ENCODE peak calls at places on chromosomes 6 and 20, in eight cellular contexts. Y is tibial nerve, U is esophagus muscularis mucosa, N is transverse colon, P is SK-N-SH, M is K562, T is stomach, I is GM12878. B is an unnamed sample. For H3K4me1, the result is how much of the 10 kb centered on the place peaks cover.

GRCh38 chr20:35695245-35695749 is 3.9 kb downstream of the NFS1 start:
- DNase-seq in M (no peak), N (no peak), T (peak), I (no peak), Y (no peak), P (no peak), U (peak), B (no peak)

GRCh38 chr6:142802124-142802523 is 142.9 kb downstream of the HIVEP2 start:
- DNase-seq in Y (no peak), T (no peak), I (no peak), M (no peak), N (no peak), P (no peak), U (no peak), B (no peak)

GRCh38 chr20:19964289-19965263 is 52.6 kb upstream of the NAA20 start:
- DNase-seq in Y (peak), N (peak), U (no peak), P (no peak), T (peak), I (no peak), M (no peak), B (peak)

GRCh38 chr6:34246563-34247391 is 2.0 kb downstream of the SMIM29 start:
- DNase-seq in M (peak), T (no peak), N (no peak), I (no peak), U (no peak), P (peak), Y (no peak), B (peak)

GRCh38 chr6:22906091-22906549 is 336.8 kb downstream of the HDGFL1 start:
- DNase-seq in T (no peak), I (no peak), P (no peak), U (no peak), Y (no peak), M (no peak), N (no peak), B (no peak)

GRCh38 chr20:42255820-42256219 is 637.6 kb upstream of the CHD6 start:
- DNase-seq in U (no peak), P (no peak), I (no peak), M (no peak), Y (no peak), N (no peak), T (no peak), B (no peak)

GRCh38 chr6:28490191-28490890 is 25.3 kb downstream of the GPX6 start:
- DNase-seq in M (peak), T (no peak), I (no peak), N (no peak), Y (no peak), P (peak), U (peak), B (no peak)

GRCh38 chr6:140956567-140957306 is 1176.0 kb upstream of the GJE1 start:
- DNase-seq in P (no peak), N (no peak), T (no peak), M (no peak), I (no peak), U (no peak), Y (no peak), B (no peak)

GRCh38 chr6:157741889-157742615 is 81.0 kb upstream of the SNX9 start:
- DNase-seq in U (no peak), P (no peak), T (no peak), I (no peak), M (no peak), N (no peak), Y (no peak), B (peak)

GRCh38 chr6:6008648-6009421 is 2.1 kb upstream of the NRN1 start:
- DNase-seq in N (peak), I (peak), U (no peak), M (peak), T (peak), Y (peak), P (peak), B (peak)

GRCh38 chr6:170208171-170208601 is 82.7 kb downstream of the DLL1 start:
- DNase-seq in M (no peak), Y (peak), U (peak), P (peak), I (no peak), N (no peak), T (peak), B (no peak)

GRCh38 chr20:19867074-19867473 is 109.0 kb downstream of the RIN2 start:
- DNase-seq in Y (no peak), M (no peak), I (no peak), N (no peak), U (no peak), P (no peak), T (no peak), B (no peak)

GRCh38 chr20:52539891-52540290 is 348.3 kb upstream of the ZFP64 start:
- DNase-seq in P (no peak), N (peak), I (no peak), U (no peak), Y (no peak), T (no peak), M (peak), B (no peak)

GRCh38 chr6:85747093-85747492 is 104.4 kb upstream of the SYNCRIP start:
- DNase-seq in N (no peak), P (no peak), U (no peak), T (no peak), I (no peak), Y (no peak), M (no peak), B (no peak)

GRCh38 chr6:158021376-158021775 is 39.7 kb downstream of the SYNJ2 start:
- DNase-seq in U (no peak), T (no peak), I (no peak), Y (no peak), N (no peak), M (no peak), P (no peak), B (no peak)

GRCh38 chr6:38853236-38853635 is 138.1 kb downstream of the DNAH8 start:
- DNase-seq in Y (no peak), N (no peak), M (no peak), P (no peak), U (no peak), T (no peak), I (no peak), B (no peak)

GRCh38 chr6:40328988-40329545 is 258.1 kb downstream of the LRFN2 start:
- DNase-seq in U (no peak), I (no peak), T (no peak), M (no peak), Y (no peak), N (no peak), P (no peak), B (no peak)

GRCh38 chr6:156395276-156395675 is 381.9 kb upstream of the ARID1B start:
- DNase-seq in Y (no peak), U (peak), I (peak), M (no peak), P (no peak), N (peak), T (peak), B (no peak)

GRCh38 chr20:34268851-34269668 is 27.8 kb downstream of the ASIP start:
- DNase-seq in P (no peak), N (peak), U (no peak), M (no peak), I (no peak), Y (no peak), T (peak), B (peak)

DNA sequence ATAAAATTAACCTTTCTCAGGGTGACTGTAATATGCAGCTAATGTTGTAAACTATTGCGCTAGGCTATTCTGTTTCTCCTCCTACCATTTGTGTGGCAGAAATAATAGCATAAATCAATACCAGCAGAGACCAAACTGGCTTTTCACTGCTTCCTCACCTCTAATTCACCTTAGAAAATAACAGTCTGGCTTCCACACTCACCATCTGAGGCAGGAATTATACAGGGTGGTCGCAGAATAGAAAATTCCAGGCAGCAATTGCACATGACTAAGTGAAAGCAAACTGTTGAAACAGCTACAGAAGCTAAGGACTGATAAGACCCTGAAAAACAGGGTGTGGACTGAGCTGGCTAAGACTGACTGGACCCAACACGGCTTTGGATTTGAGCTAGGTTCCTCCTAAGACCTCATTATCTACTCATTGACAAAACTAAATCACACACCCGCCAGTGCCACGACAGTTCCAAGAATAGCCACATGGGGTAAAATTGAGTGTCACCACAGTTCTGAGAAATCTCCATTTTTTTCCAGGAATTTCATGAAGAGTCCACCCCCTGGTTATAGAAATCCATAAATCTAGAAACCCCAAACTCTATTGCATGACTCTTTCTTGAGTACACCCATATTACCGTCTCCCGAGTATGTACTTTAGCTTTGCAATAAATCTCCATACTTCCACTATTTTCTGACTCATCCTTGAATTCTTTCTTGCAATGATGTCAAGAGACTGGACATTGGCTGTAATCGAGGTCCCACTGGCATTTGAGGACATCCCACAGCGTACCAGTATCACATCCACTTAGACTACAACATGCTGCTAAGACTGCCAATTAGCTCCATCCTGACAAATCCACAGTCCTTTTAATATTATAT is 60.9 kb upstream of the KCNQ5 start:
- DNase-seq in P (peak), U (no peak), I (no peak), T (no peak), N (no peak), M (peak), Y (no peak), B (no peak)
- TF ChIP-seq EP300 in P (no peak), U (no peak), I (no peak), T (no peak), N (no peak), M (peak), Y (no peak), B (no peak)

GRCh38 chr20:16699287-16699686 is 30.5 kb upstream of the SNRPB2 start:
- DNase-seq in T (no peak), M (no peak), U (no peak), I (no peak), P (peak), N (no peak), Y (no peak), B (no peak)

GRCh38 chr20:16703570-16703969 is 26.3 kb upstream of the SNRPB2 start:
- DNase-seq in P (no peak), U (no peak), Y (no peak), T (no peak), I (no peak), M (no peak), N (no peak), B (no peak)

GRCh38 chr20:16695633-16696032 is 34.2 kb upstream of the SNRPB2 start:
- DNase-seq in I (no peak), Y (no peak), P (no peak), M (no peak), U (no peak), N (no peak), T (no peak), B (no peak)

GRCh38 chr20:16701296-16701695 is 28.5 kb upstream of the SNRPB2 start:
- DNase-seq in N (no peak), Y (no peak), I (no peak), P (no peak), T (peak), U (no peak), M (no peak), B (no peak)
- TF ChIP-seq CTCF in N (no peak), Y (no peak), I (peak), P (peak), T (no peak), U (peak), M (no peak), B (no peak)

GRCh38 chr20:60715172-60715571 is 536.9 kb upstream of the CDH4 start:
- DNase-seq in U (no peak), M (peak), Y (no peak), I (no peak), P (peak), N (no peak), T (no peak), B (no peak)
- H3K4me1 ChIP-seq in U (under half), M (under half), Y (under half), I (under half), P (under half), N (under half), T (under half), B (under half)

GRCh38 chr20:32970115-32970972 is 33.9 kb downstream of the SUN5 start:
- DNase-seq in M (no peak), N (no peak), U (no peak), T (no peak), P (no peak), Y (no peak), I (no peak), B (no peak)

GRCh38 chr20:32969356-32970114 is 34.7 kb downstream of the SUN5 start:
- DNase-seq in N (no peak), I (no peak), P (no peak), Y (no peak), M (no peak), T (no peak), U (peak), B (no peak)

GRCh38 chr20:32970973-32971300 is 33.3 kb downstream of the SUN5 start:
- DNase-seq in M (no peak), P (no peak), I (no peak), U (peak), Y (no peak), N (no peak), T (no peak), B (no peak)

GRCh38 chr20:32966881-32967781 is 37.1 kb downstream of the SUN5 start:
- DNase-seq in Y (no peak), N (peak), T (peak), M (no peak), I (peak), P (peak), U (peak), B (no peak)

GRCh38 chr20:32968833-32969241 is 35.4 kb downstream of the SUN5 start:
- DNase-seq in U (peak), T (no peak), Y (no peak), I (no peak), N (no peak), P (no peak), M (no peak), B (no peak)
- TF ChIP-seq EP300 in U (no peak), T (no peak), Y (no peak), I (no peak), N (no peak), P (no peak), M (no peak), B (no peak)

B was measured in ovary.